ENCODE peak calls at places on chromosome X, in five cellular contexts. One of them, this sample, is unnamed.
A peak's percentile ranks its signal among the peaks of the same experiment; 100 is the strongest.

GRCh38 chrX:115968436-115969252 is 201.9 kb upstream of the AGTR2 start:
- DNase-seq in hepatocyte: peak; percentile 77
- DNase-seq in NCI-H2081: peak; percentile 94
- DNase-seq in pancreas: peak; percentile 66
- DNase-seq in stimulated activated CD4-positive, alpha-beta T cell treated with anti-CD3 and anti-CD28 coated beads, Interleukin-12 subunit alpha, Interleukin-12 subunit beta, amount 100 ng/mL, for 24 hours: no peak
- DNase-seq in this sample: peak; percentile 65

GRCh38 chrX:153469811-153470410 is 465 bp downstream of the HAUS7 start:
- DNase-seq in hepatocyte: peak; percentile 38
- DNase-seq in NCI-H2081: no peak
- DNase-seq in pancreas: no peak
- DNase-seq in stimulated activated CD4-positive, alpha-beta T cell treated with anti-CD3 and anti-CD28 coated beads, Interleukin-12 subunit alpha, Interleukin-12 subunit beta, amount 100 ng/mL, for 24 hours: peak; percentile 1
- DNase-seq in this sample: peak; percentile 36

GRCh38 chrX:29617276-29617675 is 598.1 kb upstream of the MAGEB2 start:
- DNase-seq in hepatocyte: no peak
- DNase-seq in NCI-H2081: no peak
- DNase-seq in pancreas: no peak
- DNase-seq in stimulated activated CD4-positive, alpha-beta T cell treated with anti-CD3 and anti-CD28 coated beads, Interleukin-12 subunit alpha, Interleukin-12 subunit beta, amount 100 ng/mL, for 24 hours: no peak
- DNase-seq in this sample: no peak

GRCh38 chrX:123219916-123220315 is 35.8 kb downstream of the GRIA3 start:
- DNase-seq in hepatocyte: no peak
- DNase-seq in NCI-H2081: no peak
- DNase-seq in pancreas: no peak
- DNase-seq in stimulated activated CD4-positive, alpha-beta T cell treated with anti-CD3 and anti-CD28 coated beads, Interleukin-12 subunit alpha, Interleukin-12 subunit beta, amount 100 ng/mL, for 24 hours: no peak
- DNase-seq in this sample: no peak

GRCh38 chrX:104522386-104522785 is 43.6 kb upstream of the IL1RAPL2 start:
- DNase-seq in hepatocyte: no peak
- DNase-seq in NCI-H2081: no peak
- DNase-seq in pancreas: no peak
- DNase-seq in stimulated activated CD4-positive, alpha-beta T cell treated with anti-CD3 and anti-CD28 coated beads, Interleukin-12 subunit alpha, Interleukin-12 subunit beta, amount 100 ng/mL, for 24 hours: no peak
- DNase-seq in this sample: no peak

GRCh38 chrX:69961365-69962072 is 88.2 kb downstream of the AWAT2 start:
- DNase-seq in hepatocyte: no peak
- DNase-seq in NCI-H2081: no peak
- DNase-seq in pancreas: no peak
- DNase-seq in stimulated activated CD4-positive, alpha-beta T cell treated with anti-CD3 and anti-CD28 coated beads, Interleukin-12 subunit alpha, Interleukin-12 subunit beta, amount 100 ng/mL, for 24 hours: no peak
- DNase-seq in this sample: no peak

GRCh38 chrX:116873678-116874077 is 410.9 kb upstream of the CT83 start:
- DNase-seq in hepatocyte: no peak
- DNase-seq in NCI-H2081: no peak
- DNase-seq in pancreas: no peak
- DNase-seq in stimulated activated CD4-positive, alpha-beta T cell treated with anti-CD3 and anti-CD28 coated beads, Interleukin-12 subunit alpha, Interleukin-12 subunit beta, amount 100 ng/mL, for 24 hours: no peak
- DNase-seq in this sample: no peak

GRCh38 chrX:86149089-86149488 is 838 bp downstream of the DACH2 start:
- DNase-seq in hepatocyte: no peak
- DNase-seq in NCI-H2081: no peak
- DNase-seq in pancreas: no peak
- DNase-seq in stimulated activated CD4-positive, alpha-beta T cell treated with anti-CD3 and anti-CD28 coated beads, Interleukin-12 subunit alpha, Interleukin-12 subunit beta, amount 100 ng/mL, for 24 hours: no peak
- DNase-seq in this sample: no peak

GRCh38 chrX:30212172-30212571 is 3.2 kb upstream of the MAGEB2 start:
- DNase-seq in hepatocyte: no peak
- DNase-seq in NCI-H2081: no peak
- DNase-seq in pancreas: no peak
- DNase-seq in stimulated activated CD4-positive, alpha-beta T cell treated with anti-CD3 and anti-CD28 coated beads, Interleukin-12 subunit alpha, Interleukin-12 subunit beta, amount 100 ng/mL, for 24 hours: no peak
- DNase-seq in this sample: no peak

GRCh38 chrX:130287071-130287770 is 18.5 kb upstream of the ZNF280C start:
- DNase-seq in hepatocyte: no peak
- DNase-seq in NCI-H2081: no peak
- DNase-seq in pancreas: no peak
- DNase-seq in stimulated activated CD4-positive, alpha-beta T cell treated with anti-CD3 and anti-CD28 coated beads, Interleukin-12 subunit alpha, Interleukin-12 subunit beta, amount 100 ng/mL, for 24 hours: no peak
- DNase-seq in this sample: no peak

GRCh38 chrX:103651374-103651773 is 22.6 kb downstream of the TCEAL1 start:
- DNase-seq in hepatocyte: no peak
- DNase-seq in NCI-H2081: no peak
- DNase-seq in pancreas: no peak
- DNase-seq in stimulated activated CD4-positive, alpha-beta T cell treated with anti-CD3 and anti-CD28 coated beads, Interleukin-12 subunit alpha, Interleukin-12 subunit beta, amount 100 ng/mL, for 24 hours: no peak
- DNase-seq in this sample: no peak

GRCh38 chrX:134174859-134175258 is 62.1 kb upstream of the CCDC160 start:
- DNase-seq in hepatocyte: no peak
- DNase-seq in NCI-H2081: no peak
- DNase-seq in pancreas: no peak
- DNase-seq in stimulated activated CD4-positive, alpha-beta T cell treated with anti-CD3 and anti-CD28 coated beads, Interleukin-12 subunit alpha, Interleukin-12 subunit beta, amount 100 ng/mL, for 24 hours: no peak
- DNase-seq in this sample: no peak

GRCh38 chrX:153445856-153446635 is at the start of gene TREX2:
- DNase-seq in hepatocyte: no peak
- DNase-seq in NCI-H2081: no peak
- DNase-seq in pancreas: no peak
- DNase-seq in stimulated activated CD4-positive, alpha-beta T cell treated with anti-CD3 and anti-CD28 coated beads, Interleukin-12 subunit alpha, Interleukin-12 subunit beta, amount 100 ng/mL, for 24 hours: no peak
- DNase-seq in this sample: no peak

This sample was measured in NCI-H345.